ENCODE peak calls at places on chromosome 13, in eight cellular contexts. E, G, A, U, C, W, T and Z are unnamed samples.

GRCh38 chr13:57507752-57508463 is 123.6 kb upstream of the PCDH17 start:
- DNase-seq in E (no peak), G (no peak), A (no peak), U (no peak), C (no peak), W (no peak), T (no peak), Z (no peak)

GRCh38 chr13:23087884-23088283 is 92.9 kb upstream of the SGCG start:
- DNase-seq in E (peak), G (no peak), A (peak), U (peak), C (peak), W (peak), T (peak), Z (peak)

GRCh38 chr13:92307752-92308151 is 909.3 kb downstream of the GPC5 start:
- DNase-seq in E (no peak), G (no peak), A (no peak), U (no peak), C (no peak), W (no peak), T (no peak), Z (no peak)

GRCh38 chr13:99331881-99332293 is 24.7 kb upstream of the GPR183 start:
- DNase-seq in E (no peak), G (peak), A (no peak), U (no peak), C (no peak), W (no peak), T (no peak), Z (peak)

GRCh38 chr13:41905600-41906254 is 55.2 kb downstream of the VWA8 start:
- DNase-seq in E (peak), G (peak), A (peak), U (peak), C (peak), W (peak), T (peak), Z (peak)

GRCh38 chr13:21913010-21913409 is 242.1 kb downstream of the FGF9 start:
- DNase-seq in E (peak), G (no peak), A (peak), U (no peak), C (no peak), W (peak), T (peak), Z (no peak)

GRCh38 chr13:43356566-43356965 is 333.2 kb downstream of the DNAJC15 start:
- DNase-seq in E (peak), G (no peak), A (no peak), U (no peak), C (no peak), W (no peak), T (no peak), Z (no peak)

GRCh38 chr13:40390290-40391008 is 276.0 kb downstream of the FOXO1 start:
- DNase-seq in E (no peak), G (no peak), A (no peak), U (no peak), C (no peak), W (peak), T (no peak), Z (peak)

GRCh38 chr13:86725105-86725504 is 925.9 kb upstream of the SLITRK6 start:
- DNase-seq in E (no peak), G (no peak), A (no peak), U (peak), C (no peak), W (peak), T (peak), Z (no peak)

GRCh38 chr13:75669706-75670105 is 33.6 kb downstream of the LMO7 start:
- DNase-seq in E (no peak), G (no peak), A (no peak), U (no peak), C (peak), W (no peak), T (no peak), Z (no peak)

GRCh38 chr13:97944396-97945029 is 9.0 kb upstream of the IPO5 start:
- DNase-seq in E (peak), G (no peak), A (no peak), U (no peak), C (no peak), W (no peak), T (no peak), Z (no peak)
- H3K4me2 ChIP-seq in E (peak), G (no peak), A (no peak), U (no peak), C (no peak), W (no peak), T (no peak), Z (no peak)

GRCh38 chr13:102402292-102402691 is 444 bp upstream of the FGF14 start:
- DNase-seq in E (peak), G (no peak), A (no peak), U (peak), C (peak), W (peak), T (peak), Z (no peak)
- TF ChIP-seq EZH2phosphoT487 in E (no peak), G (no peak), A (no peak), U (no peak), C (no peak), W (no peak), T (no peak), Z (no peak)

GRCh38 chr13:25775986-25776385 is 275.8 kb downstream of the SHISA2 start:
- DNase-seq in E (no peak), G (no peak), A (no peak), U (no peak), C (no peak), W (peak), T (no peak), Z (no peak)
- H3K4me2 ChIP-seq in E (no peak), G (no peak), A (no peak), U (no peak), C (no peak), W (peak), T (no peak), Z (no peak)

GRCh38 chr13:83151308-83151660 is 731.0 kb downstream of the SLITRK1 start:
- DNase-seq in E (peak), G (no peak), A (no peak), U (no peak), C (no peak), W (no peak), T (no peak), Z (no peak)
- TF ChIP-seq EZH2phosphoT487 in E (no peak), G (no peak), A (no peak), U (no peak), C (no peak), W (no peak), T (no peak), Z (no peak)

GRCh38 chr13:89407357-89407756 is 1736.2 kb downstream of the SLITRK5 start:
- DNase-seq in E (no peak), G (no peak), A (no peak), U (no peak), C (no peak), W (no peak), T (no peak), Z (no peak)
- H3K4me2 ChIP-seq in E (no peak), G (no peak), A (no peak), U (no peak), C (no peak), W (no peak), T (no peak), Z (no peak)

DNA sequence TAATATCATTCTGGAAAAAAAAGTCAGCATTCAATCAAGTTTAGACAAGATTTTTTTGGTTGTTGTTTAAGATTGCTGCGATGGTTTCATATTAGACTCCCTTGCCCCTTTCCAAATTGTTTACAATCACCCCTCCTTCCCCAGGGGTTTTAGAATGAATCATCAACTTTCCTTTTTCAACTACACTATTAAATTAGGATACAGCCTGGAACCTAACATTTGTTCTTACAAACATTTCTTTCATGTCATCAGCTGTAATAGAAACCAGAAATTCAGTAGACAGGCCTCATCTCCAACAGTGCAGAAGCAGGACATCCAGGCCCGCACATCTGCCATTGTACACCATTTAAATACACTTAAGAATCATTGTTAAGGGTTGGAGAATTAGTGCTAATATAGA is 44.4 kb upstream of the WDFY2 start:
- DNase-seq in E (peak), G (no peak), A (no peak), U (no peak), C (no peak), W (no peak), T (no peak), Z (no peak)
- TF ChIP-seq EZH2phosphoT487 in E (no peak), G (no peak), A (no peak), U (no peak), C (no peak), W (no peak), T (no peak), Z (no peak)

GRCh38 chr13:68616600-68617222 is 1386.6 kb upstream of the PCDH9 start:
- DNase-seq in E (no peak), G (no peak), A (no peak), U (no peak), C (no peak), W (no peak), T (no peak), Z (no peak)
- H3K4me2 ChIP-seq in E (no peak), G (no peak), A (no peak), U (no peak), C (no peak), W (no peak), T (no peak), Z (no peak)